ENCODE peak calls at places on chromosomes 13 and 19, in eight cellular contexts. O is psoas muscle, R is body of pancreas, C is cardiac muscle cell, Z is type B pancreatic cell, D is neural crest cell, K is lower leg skin, E is retinal pigment epithelial cell. M is an unnamed sample.

GRCh38 chr13:31115616-31116015 is 46.1 kb downstream of the HSPH1 start:
- DNase-seq in O (no peak), R (no peak), C (no peak), Z (no peak), D (no peak), K (no peak), E (no peak), M (no peak)

GRCh38 chr13:90171649-90172048 is 1175.8 kb upstream of the MIR17HG start:
- DNase-seq in O (no peak), R (no peak), C (no peak), Z (no peak), D (no peak), K (no peak), E (no peak), M (no peak)

GRCh38 chr19:34959021-34959420 is 5.0 kb downstream of the ZNF792 start:
- DNase-seq in O (no peak), R (no peak), C (no peak), Z (peak; percentile 47), D (no peak), K (no peak), E (no peak), M (no peak)

GRCh38 chr13:20547479-20547908 is 19.5 kb upstream of the IFT88 start:
- DNase-seq in O (no peak), R (no peak), C (no peak), Z (no peak), D (no peak), K (no peak), E (no peak), M (no peak)

GRCh38 chr13:29908411-29908810 is 58.0 kb upstream of the UBL3 start:
- DNase-seq in O (peak; percentile 49), R (no peak), C (no peak), Z (no peak), D (no peak), K (peak; percentile 76), E (no peak), M (no peak)

GRCh38 chr19:7492142-7493055 is 3.6 kb upstream of the PEX11G start:
- DNase-seq in O (no peak), R (peak; percentile 52), C (no peak), Z (no peak), D (no peak), K (no peak), E (no peak), M (no peak)

GRCh38 chr13:19959831-19960672 is 1.5 kb downstream of the ZMYM2 start:
- DNase-seq in O (peak; percentile 83), R (peak; percentile 94), C (peak; percentile 93), Z (peak; percentile 87), D (peak; percentile 67), K (peak; percentile 84), E (peak; percentile 75), M (peak; percentile 77)

GRCh38 chr19:10364644-10365043 is 15.7 kb downstream of the TYK2 start:
- DNase-seq in O (no peak), R (no peak), C (no peak), Z (no peak), D (no peak), K (no peak), E (no peak), M (no peak)

GRCh38 chr13:22235950-22236290 is 565.0 kb downstream of the FGF9 start:
- DNase-seq in O (no peak), R (no peak), C (no peak), Z (no peak), D (no peak), K (no peak), E (no peak), M (no peak)

GRCh38 chr19:44800461-44800860 is 8.4 kb upstream of the BCAM start:
- DNase-seq in O (peak; percentile 86), R (peak; percentile 87), C (peak; percentile 91), Z (peak; percentile 91), D (peak; percentile 96), K (peak; percentile 71), E (no peak), M (peak; percentile 97)

GRCh38 chr19:4732680-4733114 is 9.1 kb upstream of the DPP9 start:
- DNase-seq in O (no peak), R (peak; percentile 60), C (peak; percentile 72), Z (no peak), D (peak; percentile 33), K (no peak), E (no peak), M (peak; percentile 62)

GRCh38 chr13:50401721-50402510 is 386.7 kb downstream of the KCNRG start:
- DNase-seq in O (no peak), R (no peak), C (no peak), Z (no peak), D (no peak), K (no peak), E (no peak), M (no peak)

GRCh38 chr13:65892859-65893258 is 1337.3 kb downstream of the PCDH9 start:
- DNase-seq in O (no peak), R (no peak), C (no peak), Z (no peak), D (no peak), K (no peak), E (no peak), M (no peak)

GRCh38 chr19:54207908-54208783 is 7.5 kb downstream of the RPS9 start:
- DNase-seq in O (no peak), R (peak; percentile 94), C (no peak), Z (no peak), D (no peak), K (peak; percentile 79), E (no peak), M (no peak)

GRCh38 chr13:99086149-99086868 is 108.4 kb upstream of the DOCK9 start:
- DNase-seq in O (peak; percentile 68), R (peak; percentile 62), C (peak; percentile 77), Z (no peak), D (peak; percentile 41), K (no peak), E (no peak), M (peak; percentile 70)

GRCh38 chr19:17948967-17949930 is 16.4 kb downstream of the CCDC124 start:
- DNase-seq in O (no peak), R (no peak), C (no peak), Z (no peak), D (no peak), K (no peak), E (no peak), M (peak; percentile 46)

GRCh38 chr19:5823579-5824281 is 15.8 kb downstream of the FUT6 start:
- DNase-seq in O (no peak), R (peak; percentile 28), C (no peak), Z (no peak), D (peak; percentile 36), K (no peak), E (no peak), M (no peak)

GRCh38 chr19:58568731-58569130 is 4.4 kb downstream of the MZF1 start:
- DNase-seq in O (peak; percentile 9), R (peak; percentile 1), C (no peak), Z (no peak), D (no peak), K (no peak), E (no peak), M (no peak)

DNA sequence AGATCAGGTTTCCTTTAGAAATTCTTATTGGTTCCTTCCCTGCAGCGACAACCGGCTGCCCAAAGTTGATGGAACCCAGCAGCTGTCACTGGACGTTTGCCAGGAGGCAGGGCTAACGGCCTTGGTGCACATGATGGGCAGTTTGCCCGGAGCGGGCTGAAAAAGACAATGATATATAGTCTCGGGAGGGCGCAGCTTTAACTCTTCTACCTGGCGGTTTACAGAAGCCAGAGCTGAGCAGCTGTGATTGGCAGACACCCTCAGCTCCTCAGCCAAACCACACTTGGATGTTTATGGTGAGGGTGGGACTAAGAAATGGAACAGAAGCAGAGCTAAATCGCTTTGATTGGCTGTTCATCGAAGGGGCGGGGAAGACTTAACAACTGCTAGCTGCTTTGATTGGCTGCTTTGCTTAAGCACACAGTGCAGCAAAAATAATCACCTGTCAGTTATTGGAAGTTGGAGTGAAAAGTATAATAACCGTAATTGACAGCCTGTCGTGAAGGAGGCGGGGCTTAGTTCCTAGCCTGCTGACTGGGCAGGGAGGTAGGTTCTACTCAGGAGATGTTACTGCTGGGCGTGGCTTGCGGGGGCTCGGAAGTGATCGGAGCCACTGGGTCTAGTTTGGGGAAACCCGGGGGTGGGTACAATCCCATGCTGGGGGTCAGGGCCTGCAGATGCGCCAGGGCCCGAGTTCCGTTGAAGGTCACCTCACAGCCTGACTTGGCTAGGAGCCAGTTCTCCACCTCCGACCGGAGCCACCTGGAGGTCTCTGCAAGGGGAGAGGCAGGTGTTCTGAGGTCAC is 7.5 kb downstream of the EMP3 start:
- DNase-seq in O (peak; percentile 91), R (peak; percentile 98), C (peak; percentile 97), Z (peak; percentile 86), D (peak; percentile 50), K (peak; percentile 94), E (peak; percentile 98), M (peak; percentile 70)
- TF ChIP-seq CTCF in O (no peak), R (no peak), C (no peak), Z (no peak), D (no peak), K (no peak), E (no peak), M (no peak)

GRCh38 chr13:43894438-43894837 is 14.7 kb downstream of the LACC1 start:
- DNase-seq in O (no peak), R (no peak), C (no peak), Z (no peak), D (no peak), K (no peak), E (no peak), M (no peak)
- TF ChIP-seq CTCF in O (no peak), R (no peak), C (peak; percentile 13), Z (peak; percentile 69), D (peak; percentile 55), K (no peak), E (peak; percentile 37), M (peak; percentile 23)

DNA sequence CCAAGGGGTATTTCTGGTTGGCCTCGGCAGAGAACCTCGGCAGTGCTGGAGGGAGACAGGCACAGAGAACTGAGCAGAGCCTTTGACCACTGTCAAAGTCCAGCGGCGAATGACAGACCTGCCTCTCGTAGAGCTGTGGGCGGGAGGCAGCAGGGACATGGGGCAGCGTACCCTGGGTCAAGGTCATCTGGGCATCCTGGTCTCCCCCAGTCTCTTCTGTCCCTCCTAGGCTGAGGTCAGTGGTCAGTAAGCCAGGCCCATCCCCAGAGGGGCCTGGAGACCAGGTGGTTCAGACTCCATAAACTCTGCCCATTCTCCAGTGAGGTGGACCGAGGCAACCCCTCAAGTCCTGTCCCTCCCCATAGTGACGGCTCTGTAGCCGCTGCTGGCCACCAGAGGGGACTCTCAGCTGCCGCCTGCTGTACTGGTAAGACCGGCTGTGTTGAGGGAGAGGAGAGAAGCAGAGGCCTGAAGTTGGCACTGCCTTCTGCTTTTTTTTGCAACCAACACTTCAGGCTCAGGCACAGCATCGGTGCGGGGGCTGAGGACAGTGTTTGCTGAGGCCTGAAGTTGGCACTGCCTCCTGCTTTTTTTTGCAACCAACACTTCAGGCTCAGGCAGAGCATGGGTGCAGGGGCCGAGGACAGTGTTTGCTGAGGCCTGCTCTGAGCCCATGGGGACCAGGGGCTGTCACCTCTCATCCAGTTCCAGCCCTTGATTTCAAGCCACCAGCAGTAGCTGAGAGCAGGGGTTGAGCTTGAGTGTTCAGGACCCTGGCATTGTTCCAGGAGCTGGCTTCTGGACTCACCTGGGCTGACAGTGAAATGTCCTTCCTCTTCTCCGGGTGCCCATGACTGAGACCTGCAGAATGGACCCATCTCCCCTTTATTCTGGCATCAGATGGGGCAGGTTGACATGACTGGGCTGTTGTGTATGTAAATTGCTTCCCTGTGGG is at the start of gene PGLYRP2:
- DNase-seq in O (no peak), R (peak; percentile 44), C (no peak), Z (no peak), D (no peak), K (no peak), E (no peak), M (no peak)
- TF ChIP-seq CTCF in O (no peak), R (no peak), C (no peak), Z (no peak), D (no peak), K (no peak), E (no peak), M (no peak)

GRCh38 chr13:26967119-26968038 is 204.2 kb downstream of the USP12 start:
- DNase-seq in O (no peak), R (peak; percentile 43), C (no peak), Z (no peak), D (no peak), K (no peak), E (no peak), M (no peak)
- TF ChIP-seq CTCF in O (no peak), R (no peak), C (no peak), Z (no peak), D (no peak), K (no peak), E (no peak), M (no peak)